ENCODE peak calls at places on chromosomes 5 and 9, in six cellular contexts. One of them, this sample, is unnamed.

GRCh38 chr5:94830520-94830919 is 212.1 kb downstream of the SLF1 start:
- DNase-seq in mesenchymal stem cell: no peak
- DNase-seq in H9: no peak
- DNase-seq in IMR-90: no peak
- DNase-seq in trophoblast cell: no peak
- DNase-seq in H1: no peak
- DNase-seq in this sample: no peak

GRCh38 chr5:121634946-121635345 is 216.7 kb upstream of the FTMT start:
- DNase-seq in mesenchymal stem cell: no peak
- DNase-seq in H9: no peak
- DNase-seq in IMR-90: no peak
- DNase-seq in trophoblast cell: no peak
- DNase-seq in H1: no peak
- DNase-seq in this sample: no peak

GRCh38 chr5:149937610-149938009 is 7.0 kb downstream of the PDE6A start:
- DNase-seq in mesenchymal stem cell: no peak
- DNase-seq in H9: no peak
- DNase-seq in IMR-90: no peak
- DNase-seq in trophoblast cell: no peak
- DNase-seq in H1: no peak
- DNase-seq in this sample: no peak

GRCh38 chr9:93244510-93245436 is 60.8 kb downstream of the WNK2 start:
- DNase-seq in mesenchymal stem cell: no peak
- DNase-seq in H9: no peak
- DNase-seq in IMR-90: no peak
- DNase-seq in trophoblast cell: peak; percentile 93
- DNase-seq in H1: no peak
- DNase-seq in this sample: no peak

GRCh38 chr9:80561526-80561925 is 989.8 kb downstream of the TLE4 start:
- DNase-seq in mesenchymal stem cell: no peak
- DNase-seq in H9: no peak
- DNase-seq in IMR-90: no peak
- DNase-seq in trophoblast cell: no peak
- DNase-seq in H1: no peak
- DNase-seq in this sample: no peak

GRCh38 chr9:86639899-86640379 is 285.7 kb upstream of the TUT7 start:
- DNase-seq in mesenchymal stem cell: no peak
- DNase-seq in H9: no peak
- DNase-seq in IMR-90: no peak
- DNase-seq in trophoblast cell: peak; percentile 65
- DNase-seq in H1: no peak
- DNase-seq in this sample: no peak

GRCh38 chr5:108109059-108109458 is 272.8 kb downstream of the FBXL17 start:
- DNase-seq in mesenchymal stem cell: no peak
- DNase-seq in H9: no peak
- DNase-seq in IMR-90: no peak
- DNase-seq in trophoblast cell: no peak
- DNase-seq in H1: no peak
- DNase-seq in this sample: no peak

GRCh38 chr9:72132052-72132451 is 17.2 kb upstream of the GDA start:
- DNase-seq in mesenchymal stem cell: no peak
- DNase-seq in H9: no peak
- DNase-seq in IMR-90: no peak
- DNase-seq in trophoblast cell: no peak
- DNase-seq in H1: no peak
- DNase-seq in this sample: no peak

GRCh38 chr9:121298689-121299112 is 30.7 kb downstream of the GSN start:
- DNase-seq in mesenchymal stem cell: no peak
- DNase-seq in H9: no peak
- DNase-seq in IMR-90: no peak
- DNase-seq in trophoblast cell: no peak
- DNase-seq in H1: no peak
- DNase-seq in this sample: no peak

GRCh38 chr5:123434796-123435195 is 11.6 kb upstream of the CEP120 start:
- DNase-seq in mesenchymal stem cell: no peak
- DNase-seq in H9: no peak
- DNase-seq in IMR-90: no peak
- DNase-seq in trophoblast cell: no peak
- DNase-seq in H1: no peak
- DNase-seq in this sample: no peak

GRCh38 chr5:22693125-22693524 is 160.0 kb downstream of the CDH12 start:
- DNase-seq in mesenchymal stem cell: no peak
- DNase-seq in H9: no peak
- DNase-seq in IMR-90: no peak
- DNase-seq in trophoblast cell: no peak
- DNase-seq in H1: no peak
- DNase-seq in this sample: no peak

GRCh38 chr9:100581661-100582060 is 3.8 kb downstream of the CAVIN4 start:
- DNase-seq in mesenchymal stem cell: no peak
- DNase-seq in H9: no peak
- DNase-seq in IMR-90: no peak
- DNase-seq in trophoblast cell: no peak
- DNase-seq in H1: no peak
- DNase-seq in this sample: no peak

GRCh38 chr9:111891910-111892499 is 4.6 kb upstream of the UGCG start:
- DNase-seq in mesenchymal stem cell: no peak
- DNase-seq in H9: no peak
- DNase-seq in IMR-90: no peak
- DNase-seq in trophoblast cell: peak; percentile 92
- DNase-seq in H1: no peak
- DNase-seq in this sample: no peak

GRCh38 chr9:82101475-82101874 is 112.9 kb downstream of the SPATA31D1 start:
- DNase-seq in mesenchymal stem cell: no peak
- DNase-seq in H9: no peak
- DNase-seq in IMR-90: no peak
- DNase-seq in trophoblast cell: peak; percentile 41
- DNase-seq in H1: no peak
- DNase-seq in this sample: no peak

GRCh38 chr9:127803507-127804352 is 1.0 kb downstream of the FPGS start:
- DNase-seq in mesenchymal stem cell: peak; percentile 30
- DNase-seq in H9: no peak
- DNase-seq in IMR-90: no peak
- DNase-seq in trophoblast cell: no peak
- DNase-seq in H1: no peak
- DNase-seq in this sample: no peak

GRCh38 chr5:146622391-146622790 is 106.4 kb upstream of the GPR151 start:
- DNase-seq in mesenchymal stem cell: no peak
- DNase-seq in H9: no peak
- DNase-seq in IMR-90: no peak
- DNase-seq in trophoblast cell: peak; percentile 18
- DNase-seq in H1: no peak
- DNase-seq in this sample: no peak
- H4K91ac ChIP-seq in mesenchymal stem cell: no peak overlapping the region
- H4K91ac ChIP-seq in H9: no peak overlapping the region
- H4K91ac ChIP-seq in IMR-90: no peak overlapping the region
- H4K91ac ChIP-seq in trophoblast cell: no peak overlapping the region
- H4K91ac ChIP-seq in H1: no peak overlapping the region
- H4K91ac ChIP-seq in this sample: no peak overlapping the region

DNA sequence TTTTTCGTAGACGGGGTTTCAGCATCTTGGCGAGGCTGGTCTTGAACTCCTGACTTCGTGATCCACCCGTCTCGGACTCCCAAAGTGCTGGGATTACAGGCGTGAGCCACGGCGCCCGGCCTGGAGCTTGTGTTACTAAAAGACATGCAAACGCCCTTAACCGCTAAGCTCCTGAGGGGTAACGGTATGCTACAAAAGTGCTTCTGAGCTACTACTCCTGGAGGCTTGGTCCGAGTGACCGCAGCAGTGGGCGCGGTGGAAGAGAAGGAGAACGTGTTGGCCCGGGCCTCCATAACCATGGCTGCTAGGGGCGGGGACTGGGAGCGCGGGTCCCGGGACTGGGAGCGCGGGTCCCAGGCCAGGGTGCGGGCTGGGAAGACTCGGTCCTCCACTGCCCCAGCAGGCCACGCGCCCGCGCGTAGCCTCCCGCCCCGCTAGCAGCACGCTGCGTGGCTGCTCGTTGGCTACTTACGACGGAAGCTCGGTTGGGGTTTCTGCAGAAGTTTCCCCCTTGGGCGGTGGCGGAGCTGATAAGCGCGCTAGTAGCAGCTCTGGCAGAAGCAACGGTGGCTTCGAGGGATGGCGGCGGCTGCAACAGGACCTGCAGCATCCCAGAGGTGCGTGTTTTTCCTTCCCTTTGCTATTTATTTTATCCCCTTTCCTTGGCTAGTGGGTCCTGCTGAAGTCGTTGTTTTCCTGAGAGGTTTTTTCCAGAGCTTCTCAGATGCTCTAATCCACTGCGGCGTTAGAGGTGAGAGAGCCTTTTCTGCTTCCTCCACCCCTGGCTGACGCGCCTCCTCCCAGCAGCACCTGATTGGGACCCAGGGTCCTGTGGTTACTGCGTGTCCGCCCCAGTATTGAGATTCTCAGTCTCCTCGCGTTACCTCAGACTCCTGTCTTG is 69.3 kb upstream of the CCDC180 start:
- DNase-seq in mesenchymal stem cell: peak; percentile 77
- DNase-seq in H9: peak; percentile 84
- DNase-seq in IMR-90: peak; percentile 67
- DNase-seq in trophoblast cell: peak; percentile 47
- DNase-seq in H1: peak; percentile 86
- DNase-seq in this sample: peak; percentile 65
- H4K91ac ChIP-seq in mesenchymal stem cell: no peak overlapping the region
- H4K91ac ChIP-seq in H9: no peak overlapping the region
- H4K91ac ChIP-seq in IMR-90: peak overlapping the region; percentile 63
- H4K91ac ChIP-seq in trophoblast cell: peak overlapping the region; percentile 93
- H4K91ac ChIP-seq in H1: peak overlapping the region; percentile 96
- H4K91ac ChIP-seq in this sample: no peak overlapping the region

GRCh38 chr5:145497041-145497440 is 338.1 kb downstream of the PRELID2 start:
- DNase-seq in mesenchymal stem cell: no peak
- DNase-seq in H9: no peak
- DNase-seq in IMR-90: no peak
- DNase-seq in trophoblast cell: no peak
- DNase-seq in H1: no peak
- DNase-seq in this sample: no peak

GRCh38 chr5:145495741-145496140 is 339.4 kb downstream of the PRELID2 start:
- DNase-seq in mesenchymal stem cell: peak; percentile 93
- DNase-seq in H9: no peak
- DNase-seq in IMR-90: peak; percentile 94
- DNase-seq in trophoblast cell: peak; percentile 62
- DNase-seq in H1: no peak
- DNase-seq in this sample: no peak

GRCh38 chr5:145495171-145495570 is 340.0 kb downstream of the PRELID2 start:
- DNase-seq in mesenchymal stem cell: no peak
- DNase-seq in H9: no peak
- DNase-seq in IMR-90: no peak
- DNase-seq in trophoblast cell: no peak
- DNase-seq in H1: no peak
- DNase-seq in this sample: no peak

DNA sequence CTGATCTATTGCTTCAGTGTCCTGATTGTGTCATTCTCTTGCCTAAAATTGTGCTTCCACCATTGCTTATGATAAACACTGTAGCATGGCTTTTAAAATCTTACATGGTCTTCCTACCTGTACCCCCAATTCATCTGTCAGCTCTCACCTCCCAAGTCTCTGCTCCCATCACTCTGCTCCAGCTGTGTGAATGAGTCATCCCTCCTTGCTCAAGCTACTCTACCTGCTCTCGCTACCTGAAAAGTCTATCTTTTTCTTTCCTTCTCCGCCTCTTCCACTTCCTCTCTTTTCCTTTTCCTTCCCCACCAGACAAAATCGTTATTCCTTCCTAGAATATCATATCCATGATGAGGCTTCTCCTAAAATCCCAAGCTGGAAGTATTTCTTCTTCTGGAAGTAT is 341.7 kb downstream of the PRELID2 start:
- DNase-seq in mesenchymal stem cell: no peak
- DNase-seq in H9: no peak
- DNase-seq in IMR-90: no peak
- DNase-seq in trophoblast cell: no peak
- DNase-seq in H1: no peak
- DNase-seq in this sample: no peak
- H4K91ac ChIP-seq in mesenchymal stem cell: no peak overlapping the region
- H4K91ac ChIP-seq in H9: no peak overlapping the region
- H4K91ac ChIP-seq in IMR-90: peak overlapping the region; percentile 58
- H4K91ac ChIP-seq in trophoblast cell: no peak overlapping the region
- H4K91ac ChIP-seq in H1: no peak overlapping the region
- H4K91ac ChIP-seq in this sample: no peak overlapping the region

GRCh38 chr9:91474656-91475055 is 51.0 kb upstream of the NFIL3 start:
- DNase-seq in mesenchymal stem cell: peak; percentile 55
- DNase-seq in H9: no peak
- DNase-seq in IMR-90: peak; percentile 73
- DNase-seq in trophoblast cell: no peak
- DNase-seq in H1: no peak
- DNase-seq in this sample: no peak
- H4K91ac ChIP-seq in mesenchymal stem cell: no peak overlapping the region
- H4K91ac ChIP-seq in H9: no peak overlapping the region
- H4K91ac ChIP-seq in IMR-90: no peak overlapping the region
- H4K91ac ChIP-seq in trophoblast cell: no peak overlapping the region
- H4K91ac ChIP-seq in H1: no peak overlapping the region
- H4K91ac ChIP-seq in this sample: no peak overlapping the region

DNA sequence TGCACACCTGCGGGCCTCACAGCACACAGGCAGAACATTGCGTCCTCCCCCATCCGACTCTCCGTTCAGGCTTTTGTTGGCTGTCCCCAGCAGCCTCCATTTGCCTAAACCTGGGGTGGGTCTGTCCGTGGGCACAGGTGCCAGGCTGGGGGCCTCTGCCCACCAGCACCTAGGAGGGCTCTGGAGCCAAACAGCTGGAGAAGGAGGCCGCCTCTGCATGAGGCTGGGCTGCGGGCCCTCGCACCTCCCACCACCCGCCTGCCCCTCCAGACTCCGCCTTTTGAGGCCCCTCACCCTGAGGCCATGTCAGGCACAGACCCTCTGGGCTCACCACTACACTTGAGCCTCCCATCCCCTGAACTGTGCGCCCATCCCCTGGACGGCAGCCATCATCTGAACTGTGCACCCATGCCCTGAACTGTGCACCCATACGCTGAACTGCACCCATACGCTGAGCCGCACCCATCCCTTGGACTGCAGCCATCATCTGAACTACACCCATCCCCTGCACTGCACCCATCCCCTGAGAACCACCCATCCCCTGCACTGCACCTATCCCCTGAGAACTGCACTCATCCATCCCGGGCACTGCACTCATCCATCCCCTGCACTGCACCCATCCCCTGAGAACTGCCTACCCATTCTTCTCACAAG is 98.0 kb upstream of the OTULINL start:
- DNase-seq in mesenchymal stem cell: no peak
- DNase-seq in H9: no peak
- DNase-seq in IMR-90: no peak
- DNase-seq in trophoblast cell: no peak
- DNase-seq in H1: no peak
- DNase-seq in this sample: no peak
- H4K91ac ChIP-seq in mesenchymal stem cell: no peak overlapping the region
- H4K91ac ChIP-seq in H9: no peak overlapping the region
- H4K91ac ChIP-seq in IMR-90: no peak overlapping the region
- H4K91ac ChIP-seq in trophoblast cell: no peak overlapping the region
- H4K91ac ChIP-seq in H1: no peak overlapping the region
- H4K91ac ChIP-seq in this sample: no peak overlapping the region

DNA sequence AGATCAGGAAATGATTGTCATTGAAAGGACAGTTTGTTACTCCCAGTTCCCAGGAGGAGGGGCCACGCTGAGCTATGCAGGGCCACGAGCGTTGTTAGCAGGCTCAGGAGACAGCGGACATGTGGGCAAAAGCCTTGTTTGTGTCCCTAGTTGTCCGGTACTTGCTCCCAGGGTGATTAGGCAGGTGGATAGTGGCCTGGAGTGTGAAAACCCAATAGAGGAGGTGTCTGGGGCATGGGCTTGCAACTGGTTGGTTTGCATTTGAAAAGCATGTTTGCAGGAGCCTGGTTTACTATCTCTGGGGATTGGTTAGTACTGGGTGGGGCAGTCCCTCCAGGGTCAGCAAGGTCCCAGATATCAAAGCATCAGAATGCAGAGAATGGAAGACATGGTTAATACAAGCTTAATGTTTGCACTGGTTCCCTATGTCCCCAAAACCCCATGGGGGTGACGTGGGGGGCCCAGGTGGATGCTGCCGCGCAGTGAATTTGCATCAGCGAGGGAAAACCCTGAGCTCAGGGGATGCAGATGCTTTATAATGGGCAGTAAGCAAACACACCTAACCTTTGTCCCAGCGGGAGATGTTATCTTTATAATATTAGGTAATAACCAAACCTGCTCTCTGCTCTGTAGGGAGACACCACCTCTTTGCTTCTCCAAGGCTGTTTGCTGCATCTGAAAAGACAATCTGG is 39.7 kb downstream of the ROPN1L start:
- DNase-seq in mesenchymal stem cell: no peak
- DNase-seq in H9: peak; percentile 51
- DNase-seq in IMR-90: no peak
- DNase-seq in trophoblast cell: peak; percentile 3
- DNase-seq in H1: no peak
- DNase-seq in this sample: no peak
- H4K91ac ChIP-seq in mesenchymal stem cell: no peak overlapping the region
- H4K91ac ChIP-seq in H9: no peak overlapping the region
- H4K91ac ChIP-seq in IMR-90: no peak overlapping the region
- H4K91ac ChIP-seq in trophoblast cell: no peak overlapping the region
- H4K91ac ChIP-seq in H1: no peak overlapping the region
- H4K91ac ChIP-seq in this sample: no peak overlapping the region